ENCODE peak calls at places on chromosomes 3 and 15, in four cellular contexts. V is hepatocyte, O is Caco-2, E is left ventricle myocardium inferior. A is an unnamed sample.

GRCh38 chr3:142926368-142926944 is 37.0 kb downstream of the PAQR9 start:
- DNase-seq in V (no peak), E (no peak), O (no peak), A (no peak)

GRCh38 chr3:128163432-128163831 is 10.2 kb downstream of the EEFSEC start:
- DNase-seq in V (no peak), E (no peak), O (no peak), A (no peak)

GRCh38 chr15:43877371-43877770 is 50.6 kb downstream of the WDR76 start:
- DNase-seq in O (peak; percentile 61), V (no peak), E (no peak), A (no peak)

GRCh38 chr3:46024131-46024530 is 3.2 kb downstream of the XCR1 start:
- DNase-seq in V (no peak), O (no peak), E (no peak), A (peak; percentile 40)

GRCh38 chr15:34793901-34794300 is 1.4 kb downstream of the ACTC1 start:
- DNase-seq in E (no peak), V (no peak), O (no peak), A (no peak)

GRCh38 chr3:126971891-126972351 is 11.0 kb upstream of the PLXNA1 start:
- DNase-seq in V (no peak), O (no peak), E (peak; percentile 67), A (peak; percentile 43)

GRCh38 chr3:129597792-129598381 is 8.6 kb downstream of the PLXND1 start:
- DNase-seq in O (no peak), V (no peak), E (no peak), A (no peak)

GRCh38 chr3:143002083-143002712 is 828 bp downstream of the U2SURP start:
- DNase-seq in V (peak; percentile 31), O (peak; percentile 39), E (no peak), A (peak; percentile 57)

GRCh38 chr3:114453296-114453888 is 159.6 kb downstream of the TIGIT start:
- DNase-seq in E (no peak), O (no peak), V (no peak), A (no peak)

DNA sequence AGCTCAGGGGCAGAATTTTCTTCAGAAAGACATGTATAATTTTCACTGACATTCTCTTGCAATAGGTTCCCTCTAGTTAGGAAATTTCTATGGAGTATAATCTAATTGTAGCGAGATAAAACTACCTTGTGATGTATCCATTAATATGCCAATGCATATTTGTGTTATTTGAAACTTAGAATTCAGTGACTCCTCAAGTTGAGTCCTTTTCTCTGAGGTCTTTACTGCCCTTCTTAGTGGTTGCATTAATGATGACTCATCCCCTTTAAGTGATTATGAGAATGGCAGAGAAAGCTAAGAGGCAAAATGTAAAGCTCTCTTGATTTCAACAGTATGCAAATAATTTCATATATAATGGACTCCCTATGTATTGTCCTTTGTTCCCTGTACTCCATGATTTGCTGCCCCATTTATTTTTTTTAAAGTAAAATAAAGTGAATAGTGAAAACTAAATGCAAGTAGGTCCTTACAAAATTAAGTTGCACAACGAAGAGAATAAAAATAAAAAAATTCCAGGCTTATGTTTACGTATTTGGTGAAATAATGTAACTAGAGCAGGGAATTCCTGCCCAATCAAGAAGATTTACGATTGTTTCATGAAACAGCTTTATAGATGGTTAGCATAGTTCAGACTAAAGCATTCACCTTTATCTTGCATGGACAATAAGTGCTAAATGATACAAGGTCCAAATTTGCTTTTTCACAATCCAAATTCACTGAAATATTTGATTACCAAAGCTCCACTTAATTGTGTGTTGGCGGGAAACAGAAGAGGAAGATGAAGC is 78.1 kb downstream of the ZPLD1 start:
- DNase-seq in E (no peak), O (no peak), V (no peak), A (peak; percentile 54)
- TF ChIP-seq CTCF in E (no peak), O (no peak), V (no peak), A (no peak)

GRCh38 chr15:99390667-99391066 is 139.4 kb downstream of the LRRC28 start:
- DNase-seq in E (no peak), V (no peak), O (no peak), A (no peak)
- TF ChIP-seq CTCF in E (peak; percentile 22), V (no peak), O (no peak), A (no peak)

GRCh38 chr3:192913540-192913939 is 4.1 kb downstream of the MB21D2 start:
- DNase-seq in V (no peak), E (no peak), O (no peak), A (no peak)

GRCh38 chr3:192915724-192916123 is 1.9 kb downstream of the MB21D2 start:
- DNase-seq in V (no peak), E (no peak), O (no peak), A (no peak)

GRCh38 chr3:192914873-192915272 is 2.8 kb downstream of the MB21D2 start:
- DNase-seq in V (no peak), E (no peak), O (no peak), A (no peak)

GRCh38 chr3:192916455-192917257 is 1.0 kb downstream of the MB21D2 start:
- DNase-seq in V (peak; percentile 80), E (peak; percentile 77), O (peak; percentile 65), A (peak; percentile 63)

DNA sequence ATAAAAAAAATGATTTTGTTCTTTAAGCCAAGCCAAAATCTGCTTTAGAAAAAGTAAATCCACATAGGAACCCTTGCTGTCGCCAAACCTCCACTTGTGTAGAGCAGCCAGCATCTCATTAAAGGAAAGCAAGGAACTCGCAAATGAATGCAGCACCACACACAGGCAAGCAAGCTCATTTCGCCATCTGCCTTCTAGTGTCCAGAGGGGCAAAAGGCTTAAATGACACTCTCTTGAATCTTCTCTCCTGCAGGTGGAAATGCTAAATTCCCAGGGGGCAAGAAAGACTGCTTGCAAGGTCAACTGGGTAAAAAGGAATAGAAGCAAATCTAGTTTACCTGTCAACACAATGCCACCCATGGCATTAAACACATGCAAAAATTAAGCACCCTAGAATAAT is 2.4 kb downstream of the MB21D2 start:
- DNase-seq in V (peak; percentile 59), E (no peak), O (peak; percentile 54), A (peak; percentile 51)
- TF ChIP-seq CTCF in V (peak; percentile 39), E (peak; percentile 22), O (no peak), A (peak; percentile 18)

GRCh38 chr3:156176629-156177210 is 56.3 kb downstream of the KCNAB1 start:
- DNase-seq in E (no peak), O (no peak), V (no peak), A (no peak)

GRCh38 chr3:156176048-156176447 is 55.7 kb downstream of the KCNAB1 start:
- DNase-seq in E (no peak), V (no peak), O (no peak), A (no peak)

GRCh38 chr3:156175570-156175969 is 55.2 kb downstream of the KCNAB1 start:
- DNase-seq in V (no peak), E (no peak), O (no peak), A (peak; percentile 51)

GRCh38 chr3:156172536-156172935 is 52.2 kb downstream of the KCNAB1 start:
- DNase-seq in O (no peak), V (no peak), E (no peak), A (no peak)

DNA sequence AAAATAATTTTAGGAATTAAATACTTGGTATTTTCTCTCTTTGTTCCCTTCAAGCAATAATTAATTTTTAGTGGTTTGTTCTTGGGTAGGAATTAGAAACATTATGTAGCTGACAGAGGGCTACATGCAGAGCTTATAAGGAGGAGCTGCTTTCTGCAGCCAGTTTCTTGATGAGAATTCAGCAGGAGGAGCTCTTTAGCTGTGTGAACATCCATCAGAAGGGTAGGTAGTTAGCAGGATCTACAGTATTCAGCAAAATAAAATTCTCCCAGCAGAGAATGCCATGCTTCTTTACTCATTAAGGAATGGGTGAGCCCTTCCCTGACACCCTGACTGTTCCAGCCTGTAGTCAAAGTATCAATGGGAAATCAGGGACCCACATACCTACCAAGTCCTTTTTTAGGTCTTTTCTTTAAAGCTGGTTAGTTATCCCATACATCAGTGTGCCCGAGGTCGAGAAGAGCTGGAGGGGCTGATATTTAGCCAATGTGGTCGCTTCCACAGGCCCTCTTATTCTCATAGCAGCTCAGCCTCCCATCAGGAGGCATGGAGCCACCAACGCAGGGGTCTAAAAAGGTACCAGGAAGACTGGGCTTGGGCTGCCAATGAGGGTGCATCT is 54.0 kb downstream of the KCNAB1 start:
- DNase-seq in E (no peak), O (peak; percentile 10), V (peak; percentile 34), A (peak; percentile 51)
- TF ChIP-seq CTCF in E (peak; percentile 51), O (no peak), V (peak; percentile 47), A (peak; percentile 25)